ENCODE peak calls at places on chromosome 11, in nine cellular contexts. L, I, C, R, Q, P, H, N and F are unnamed samples. For H3K9me3, the result is how much of the 10 kb centered on the place peaks cover.

GRCh38 chr11:12175694-12176241 is 65.4 kb downstream of the MICAL2 start:
- DNase-seq in P (peak), Q (peak), C (no peak), L (peak), R (no peak), N (no peak), H (peak), I (no peak), F (no peak)

GRCh38 chr11:75338516-75339218 is 12.8 kb downstream of the ARRB1 start:
- DNase-seq in P (no peak), H (no peak), R (no peak), N (no peak), L (no peak), C (no peak), I (no peak), Q (peak), F (no peak)

GRCh38 chr11:131370090-131370751 is at the start of gene NTM:
- DNase-seq in P (no peak), L (no peak), N (no peak), I (no peak), R (no peak), H (peak), C (no peak), Q (no peak), F (peak)

GRCh38 chr11:96256604-96257003 is 86.4 kb downstream of the MAML2 start:
- DNase-seq in I (no peak), P (no peak), H (no peak), L (no peak), Q (peak), C (no peak), N (no peak), R (no peak), F (no peak)

GRCh38 chr11:41943671-41944070 is 484.2 kb upstream of the LRRC4C start:
- DNase-seq in Q (no peak), H (no peak), C (no peak), I (no peak), P (no peak), R (no peak), N (no peak), L (no peak), F (no peak)

GRCh38 chr11:33449798-33450197 is 192.6 kb downstream of the HIPK3 start:
- DNase-seq in R (no peak), H (no peak), N (no peak), C (no peak), P (no peak), L (no peak), Q (no peak), I (no peak), F (no peak)

GRCh38 chr11:70544774-70545625 is 146.7 kb downstream of the CTTN start:
- DNase-seq in I (peak), P (no peak), L (peak), C (no peak), Q (peak), R (no peak), H (no peak), N (peak), F (no peak)

GRCh38 chr11:46381046-46381835 is at the start of gene MDK:
- DNase-seq in C (no peak), N (peak), I (peak), R (no peak), P (no peak), L (no peak), H (no peak), Q (no peak), F (no peak)

GRCh38 chr11:10233581-10233980 is 60.4 kb downstream of the SBF2 start:
- DNase-seq in L (no peak), I (no peak), C (no peak), Q (peak), P (no peak), R (no peak), H (peak), N (no peak), F (no peak)

GRCh38 chr11:13304655-13305340 is 27.2 kb downstream of the BMAL1 start:
- DNase-seq in L (no peak), C (no peak), N (no peak), I (no peak), Q (no peak), P (no peak), H (no peak), R (no peak), F (no peak)

GRCh38 chr11:130718118-130718517 is 198.2 kb downstream of the SNX19 start:
- DNase-seq in N (no peak), C (no peak), R (no peak), Q (no peak), L (no peak), P (no peak), H (no peak), I (no peak), F (no peak)

GRCh38 chr11:100890779-100891178 is 203.7 kb downstream of the ARHGAP42 start:
- DNase-seq in P (no peak), Q (peak), I (no peak), R (no peak), C (no peak), L (no peak), N (no peak), H (peak), F (peak)

GRCh38 chr11:64536997-64537396 is 54.0 kb upstream of the SLC22A12 start:
- DNase-seq in H (no peak), I (no peak), P (no peak), N (peak), L (peak), R (no peak), Q (no peak), C (no peak), F (no peak)

GRCh38 chr11:56843816-56844215 is 95.3 kb upstream of the OR9G4 start:
- DNase-seq in L (no peak), Q (no peak), P (no peak), I (no peak), C (no peak), N (no peak), R (no peak), H (no peak), F (no peak)

GRCh38 chr11:18012314-18012905 is 437 bp downstream of the SERGEF start:
- DNase-seq in I (peak), C (no peak), P (peak), H (peak), Q (peak), R (no peak), N (no peak), L (no peak), F (peak)

GRCh38 chr11:30585067-30585891 is 874 bp downstream of the MPPED2 start:
- DNase-seq in Q (no peak), H (no peak), P (peak), I (peak), N (peak), C (no peak), R (no peak), L (peak), F (peak)

GRCh38 chr11:45512749-45513148 is 152.7 kb downstream of the CHST1 start:
- DNase-seq in L (no peak), R (no peak), I (no peak), P (no peak), Q (no peak), C (no peak), H (no peak), N (no peak), F (no peak)

GRCh38 chr11:105265859-105266258 is 126.3 kb upstream of the CARD18 start:
- DNase-seq in P (no peak), N (no peak), I (no peak), C (no peak), H (peak), R (no peak), L (no peak), Q (no peak), F (no peak)

GRCh38 chr11:121143921-121144320 is 42.9 kb downstream of the TECTA start:
- DNase-seq in Q (no peak), P (no peak), N (no peak), I (no peak), C (no peak), R (no peak), H (no peak), L (no peak), F (no peak)

GRCh38 chr11:47941907-47942558 is 38.3 kb upstream of the PTPRJ start:
- DNase-seq in N (no peak), R (no peak), I (no peak), P (no peak), H (no peak), Q (no peak), L (no peak), C (no peak), F (no peak)

GRCh38 chr11:10091314-10092045 is 202.5 kb downstream of the SBF2 start:
- DNase-seq in Q (no peak), C (no peak), L (no peak), N (no peak), P (no peak), I (no peak), R (no peak), H (no peak), F (no peak)

GRCh38 chr11:2807276-2807681 is 78.3 kb downstream of the CDKN1C start:
- DNase-seq in C (peak), H (peak), L (peak), R (no peak), N (peak), I (peak), Q (no peak), P (no peak), F (peak)

GRCh38 chr11:23932485-23932898 is 564.4 kb upstream of the LUZP2 start:
- DNase-seq in I (no peak), L (no peak), C (no peak), R (no peak), H (peak), N (no peak), Q (peak), P (no peak), F (no peak)

GRCh38 chr11:95372097-95372656 is 141.2 kb upstream of the SESN3 start:
- DNase-seq in R (no peak), I (no peak), H (no peak), Q (no peak), C (no peak), P (no peak), L (no peak), N (no peak), F (no peak)

GRCh38 chr11:75450236-75450635 is 17.2 kb upstream of the KLHL35 start:
- DNase-seq in L (no peak), I (no peak), N (no peak), H (no peak), R (no peak), Q (no peak), C (no peak), P (no peak), F (no peak)

GRCh38 chr11:76176463-76176862 is 29.8 kb downstream of the WNT11 start:
- DNase-seq in L (no peak), H (no peak), R (no peak), C (no peak), P (no peak), N (no peak), Q (no peak), I (no peak), F (no peak)

GRCh38 chr11:71500601-71501021 is 26.5 kb upstream of the KRTAP5-7 start:
- DNase-seq in L (no peak), I (no peak), P (no peak), H (peak), Q (no peak), N (no peak), C (no peak), R (no peak), F (no peak)

GRCh38 chr11:122671270-122671906 is 15.9 kb downstream of the UBASH3B start:
- DNase-seq in P (no peak), C (no peak), N (no peak), L (no peak), I (no peak), R (no peak), Q (peak), H (peak), F (no peak)

GRCh38 chr11:113273720-113274119 is 40.7 kb upstream of the TTC12 start:
- DNase-seq in P (no peak), I (no peak), Q (no peak), H (no peak), N (no peak), C (no peak), R (no peak), L (no peak), F (no peak)

GRCh38 chr11:119794756-119795155 is 65.8 kb upstream of the NECTIN1 start:
- DNase-seq in H (no peak), Q (no peak), L (peak), N (peak), P (no peak), I (no peak), R (no peak), C (no peak), F (no peak)

GRCh38 chr11:73242291-73243092 is 24.4 kb downstream of the P2RY2 start:
- DNase-seq in R (peak), P (peak), Q (peak), N (peak), C (no peak), I (peak), H (peak), L (peak), F (peak)

GRCh38 chr11:104033134-104033533 is 3.3 kb upstream of the DDI1 start:
- DNase-seq in I (no peak), R (no peak), C (no peak), H (peak), Q (peak), L (no peak), P (peak), N (no peak), F (no peak)

DNA sequence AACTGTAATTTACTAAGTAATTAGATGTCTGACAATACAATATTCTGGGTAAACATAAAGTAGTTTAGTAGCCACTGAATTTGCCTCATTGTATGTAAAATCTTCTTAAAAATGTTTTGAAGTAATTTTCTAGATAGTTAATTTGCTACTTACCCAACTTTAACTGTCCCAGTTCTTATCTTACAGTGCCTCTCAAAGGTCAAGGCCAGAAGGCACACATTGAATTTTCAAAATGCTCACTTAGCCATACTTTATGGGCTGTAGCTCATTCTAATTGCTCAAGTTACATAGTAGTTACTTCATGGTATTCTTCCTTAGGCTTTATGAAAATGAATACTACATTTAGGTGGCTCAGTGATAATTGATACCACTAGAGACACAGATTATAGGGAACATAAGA is 666.6 kb downstream of the CNTN5 start:
- DNase-seq in R (no peak), L (no peak), C (no peak), Q (no peak), P (no peak), N (no peak), H (peak), I (no peak), F (no peak)
- H3K9me3 ChIP-seq in R (under half), L (under half), C (under half), Q (under half), P (under half), N (under half), H (under half), I (under half), F (under half)

DNA sequence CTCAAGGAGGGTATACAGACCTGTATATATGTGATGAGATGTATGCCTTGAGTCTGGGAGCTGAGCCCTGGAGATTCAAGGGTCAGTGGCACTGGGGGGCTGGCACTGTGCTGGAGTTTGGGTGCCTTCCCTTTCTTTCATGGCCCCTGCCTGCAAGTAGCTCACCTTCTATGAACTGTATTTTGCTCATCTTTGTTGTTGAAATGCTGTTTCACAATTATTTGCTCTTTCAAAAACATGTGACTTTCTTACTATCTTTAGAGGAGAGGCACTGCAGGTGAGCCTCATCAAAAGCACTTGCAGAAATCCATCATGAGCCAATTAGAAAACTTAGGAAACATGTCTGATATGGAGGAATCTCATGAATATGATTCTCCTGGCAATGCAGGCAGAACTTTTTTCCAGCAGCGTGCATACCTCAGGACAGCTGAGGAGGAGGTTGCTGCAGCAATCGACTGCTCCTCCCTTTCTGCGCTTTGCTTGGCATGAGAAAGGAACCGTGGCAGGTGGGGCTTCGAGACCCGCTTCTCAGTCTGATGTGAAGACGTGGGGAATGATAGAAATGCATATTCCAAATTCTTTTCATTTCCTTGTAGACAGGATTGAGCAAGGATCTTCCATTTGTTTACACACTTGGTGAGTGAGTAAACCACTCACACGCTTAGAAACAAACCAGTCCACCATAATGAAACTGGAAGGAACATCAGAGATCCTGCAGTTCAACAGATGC is 178.4 kb upstream of the E2F8 start:
- DNase-seq in Q (peak), I (no peak), N (no peak), L (no peak), R (no peak), H (peak), C (peak), P (no peak), F (no peak)
- H3K27ac ChIP-seq in Q (no peak), I (peak), N (no peak), L (peak), R (no peak), H (peak), C (no peak), P (peak), F (no peak)

DNA sequence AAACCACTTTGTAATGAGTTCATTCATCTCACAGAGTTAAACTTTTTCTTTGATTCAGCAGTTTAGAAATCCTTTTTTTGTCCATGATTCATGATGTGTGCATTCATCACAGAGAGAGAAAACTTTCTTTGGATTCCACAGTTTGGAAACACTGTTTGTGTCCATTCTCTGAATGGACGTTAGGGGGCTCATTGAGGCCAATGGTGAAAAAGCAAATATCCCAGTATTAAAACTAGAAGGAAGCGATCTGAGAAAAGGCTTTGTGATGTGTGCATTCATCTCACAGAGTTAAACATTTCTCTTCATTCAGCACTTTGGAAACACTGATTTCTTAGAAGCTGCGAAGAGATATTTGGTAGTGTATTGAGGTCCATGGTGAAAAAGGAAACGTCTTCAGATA is 155.6 kb upstream of the TRIM48 start:
- DNase-seq in H (no peak), C (no peak), I (no peak), Q (no peak), L (no peak), N (no peak), P (no peak), R (no peak), F (no peak)
- H3K9me3 ChIP-seq in H (under half), C (under half), I (half or more), Q (half or more), L (under half), N (under half), P (under half), R (under half), F (under half)

GRCh38 chr11:1178201-1178885 is 20.6 kb downstream of the MUC5AC start:
- DNase-seq in P (no peak), R (no peak), C (no peak), L (no peak), Q (no peak), I (peak), N (peak), H (no peak), F (no peak)
- H3K27ac ChIP-seq in P (no peak), R (no peak), C (no peak), L (no peak), Q (no peak), I (no peak), N (no peak), H (no peak), F (no peak)

DNA sequence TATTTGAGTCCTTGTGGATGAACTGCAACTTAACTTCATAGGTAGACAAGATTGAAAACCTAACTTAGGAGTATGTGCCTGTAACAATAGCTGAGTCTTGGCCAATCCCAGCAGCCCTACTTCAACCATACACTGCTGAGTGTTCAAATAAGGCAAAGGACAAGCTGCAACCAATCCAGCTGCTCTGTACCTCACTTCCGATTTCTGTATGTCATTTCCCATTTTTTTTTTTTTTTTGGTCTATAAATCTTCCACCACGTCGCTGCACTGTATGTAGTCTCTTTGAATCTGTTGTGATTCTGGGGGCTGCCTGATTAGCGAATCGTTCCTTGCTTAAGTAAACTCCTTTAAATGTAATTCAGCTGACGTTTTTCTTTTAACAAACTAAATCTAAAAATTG is 35.4 kb upstream of the FLI1 start:
- DNase-seq in R (no peak), C (no peak), H (no peak), N (no peak), I (no peak), P (no peak), Q (no peak), L (no peak), F (no peak)
- H3K9me3 ChIP-seq in R (under half), C (under half), H (under half), N (under half), I (under half), P (under half), Q (under half), L (under half), F (under half)

GRCh38 chr11:68269414-68270081 is 2.2 kb downstream of the C11orf24 start:
- DNase-seq in N (no peak), R (no peak), Q (peak), P (no peak), H (peak), C (no peak), L (no peak), I (no peak), F (no peak)
- H3K27ac ChIP-seq in N (no peak), R (no peak), Q (peak), P (no peak), H (peak), C (no peak), L (no peak), I (no peak), F (peak)